ENCODE peak calls at places on chromosomes 1 and 21, in eight cellular contexts. T is sigmoid colon; E is psoas muscle; L is breast epithelium; N is uterus; P is CD8-positive, alpha-beta T cell; Y is PC-9; H is tibial artery. A is an unnamed sample.
A peak's percentile ranks its signal among the peaks of the same experiment; 100 is the strongest.

GRCh38 chr1:204598319-204598969 is 82.2 kb downstream of the MDM4 start:
- DNase-seq in T (no peak), E (no peak), L (no peak), N (no peak), P (no peak), Y (no peak), H (no peak), A (no peak)

GRCh38 chr1:225572422-225572821 is 80.5 kb downstream of the ENAH start:
- DNase-seq in T (no peak), E (no peak), L (no peak), N (no peak), P (no peak), Y (no peak), H (no peak), A (no peak)

GRCh38 chr1:230101556-230101955 is 34.5 kb downstream of the GALNT2 start:
- DNase-seq in T (no peak), E (no peak), L (no peak), N (no peak), P (no peak), Y (no peak), H (no peak), A (no peak)

GRCh38 chr1:173122958-173123852 is 72.5 kb upstream of the TNFSF18 start:
- DNase-seq in T (peak; percentile 93), E (peak; percentile 77), L (peak; percentile 62), N (peak; percentile 78), P (no peak), Y (peak; percentile 69), H (peak; percentile 78), A (peak; percentile 83)

GRCh38 chr1:219302697-219303096 is 129.0 kb downstream of the LYPLAL1 start:
- DNase-seq in T (no peak), E (no peak), L (no peak), N (no peak), P (no peak), Y (no peak), H (no peak), A (no peak)

GRCh38 chr1:193068013-193068412 is 8.6 kb downstream of the RO60 start:
- DNase-seq in T (no peak), E (no peak), L (no peak), N (no peak), P (no peak), Y (no peak), H (no peak), A (no peak)

GRCh38 chr1:227729881-227730629 is 5.0 kb downstream of the JMJD4 start:
- DNase-seq in T (no peak), E (no peak), L (no peak), N (peak; percentile 62), P (peak; percentile 35), Y (no peak), H (peak; percentile 15), A (peak; percentile 75)

GRCh38 chr1:59156526-59157196 is 140.2 kb upstream of the FGGY start:
- DNase-seq in T (no peak), E (no peak), L (no peak), N (no peak), P (no peak), Y (peak; percentile 35), H (no peak), A (no peak)

GRCh38 chr1:160522622-160523345 is at the start of gene SLAMF6:
- DNase-seq in T (no peak), E (no peak), L (no peak), N (no peak), P (peak; percentile 56), Y (no peak), H (no peak), A (no peak)

GRCh38 chr1:24294228-24294672 is 24.9 kb upstream of the GRHL3 start:
- DNase-seq in T (peak; percentile 90), E (no peak), L (no peak), N (peak; percentile 66), P (no peak), Y (peak; percentile 93), H (peak; percentile 75), A (peak; percentile 84)

GRCh38 chr21:17819878-17820232 is 699 bp upstream of the C21orf91 start:
- DNase-seq in T (no peak), E (no peak), L (no peak), N (no peak), P (no peak), Y (no peak), H (no peak), A (peak; percentile 13)

GRCh38 chr1:36172983-36173382 is 17.0 kb downstream of the MAP7D1 start:
- DNase-seq in T (no peak), E (no peak), L (no peak), N (no peak), P (no peak), Y (peak; percentile 71), H (no peak), A (peak; percentile 93)

GRCh38 chr1:156767879-156768608 is 709 bp downstream of the PRCC start:
- DNase-seq in T (peak; percentile 74), E (peak; percentile 73), L (no peak), N (no peak), P (peak; percentile 22), Y (no peak), H (no peak), A (no peak)

GRCh38 chr1:64645742-64646141 is 99.1 kb upstream of the RAVER2 start:
- DNase-seq in T (no peak), E (no peak), L (no peak), N (no peak), P (no peak), Y (no peak), H (no peak), A (no peak)

GRCh38 chr1:228081578-228082259 is 789 bp upstream of the ARF1 start:
- DNase-seq in T (no peak), E (peak; percentile 54), L (no peak), N (no peak), P (no peak), Y (peak; percentile 46), H (no peak), A (no peak)

GRCh38 chr1:214318956-214319355 is 38.0 kb downstream of the SMYD2 start:
- DNase-seq in T (no peak), E (no peak), L (no peak), N (no peak), P (no peak), Y (no peak), H (no peak), A (no peak)

DNA sequence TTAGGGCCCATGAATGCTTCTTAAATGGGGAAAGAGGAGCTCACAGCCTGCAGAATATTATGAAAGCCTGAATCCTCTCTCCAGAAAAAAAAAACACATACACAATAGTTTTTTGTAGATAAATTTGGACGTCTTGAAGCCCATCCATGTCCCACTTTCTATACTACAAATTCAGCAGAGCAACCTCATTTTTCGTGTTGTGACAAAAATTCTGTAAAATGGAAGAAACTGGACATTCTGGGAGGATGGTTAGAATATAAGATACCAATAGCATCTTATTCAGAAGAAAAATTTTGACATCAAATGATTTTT is 102.1 kb downstream of the ZNF281 start:
- DNase-seq in T (no peak), E (no peak), L (no peak), N (no peak), P (no peak), Y (no peak), H (no peak), A (no peak)
- TF ChIP-seq CTCF in T (peak; percentile 21), E (no peak), L (no peak), N (no peak), P (peak; percentile 46), Y (peak; percentile 39), H (no peak), A (peak; percentile 49)

DNA sequence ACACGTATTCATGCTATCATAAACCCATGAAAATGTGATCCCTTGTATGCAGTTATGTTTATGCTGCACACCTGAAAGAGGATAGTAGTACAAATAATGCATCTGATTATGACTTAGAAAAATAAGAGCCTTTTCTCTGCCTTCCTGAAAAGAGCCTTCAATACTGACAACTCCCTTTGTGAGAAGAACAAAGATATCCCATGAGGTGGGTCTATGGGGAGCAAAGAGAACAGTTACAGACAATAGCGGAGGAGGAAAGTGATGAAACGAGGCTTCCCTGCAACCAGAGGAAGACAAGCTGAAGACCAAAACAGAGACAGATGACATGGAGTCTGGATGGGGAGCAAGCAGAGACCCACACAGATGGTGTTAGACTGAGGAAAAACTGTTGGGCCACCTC is 598.3 kb upstream of the PLXNA2 start:
- DNase-seq in T (no peak), E (no peak), L (no peak), N (no peak), P (no peak), Y (no peak), H (no peak), A (no peak)
- H3K27ac ChIP-seq in T (no peak overlapping the region), E (no peak overlapping the region), L (no peak overlapping the region), N (no peak overlapping the region), P (no peak overlapping the region), Y (no peak overlapping the region), H (no peak overlapping the region), A (no peak overlapping the region)

GRCh38 chr1:15000030-15000429 is 153.5 kb upstream of the TMEM51 start:
- DNase-seq in T (no peak), E (no peak), L (no peak), N (no peak), P (no peak), Y (no peak), H (no peak), A (no peak)
- TF ChIP-seq CTCF in T (no peak), E (no peak), L (no peak), N (no peak), P (no peak), Y (no peak), H (no peak), A (no peak)

DNA sequence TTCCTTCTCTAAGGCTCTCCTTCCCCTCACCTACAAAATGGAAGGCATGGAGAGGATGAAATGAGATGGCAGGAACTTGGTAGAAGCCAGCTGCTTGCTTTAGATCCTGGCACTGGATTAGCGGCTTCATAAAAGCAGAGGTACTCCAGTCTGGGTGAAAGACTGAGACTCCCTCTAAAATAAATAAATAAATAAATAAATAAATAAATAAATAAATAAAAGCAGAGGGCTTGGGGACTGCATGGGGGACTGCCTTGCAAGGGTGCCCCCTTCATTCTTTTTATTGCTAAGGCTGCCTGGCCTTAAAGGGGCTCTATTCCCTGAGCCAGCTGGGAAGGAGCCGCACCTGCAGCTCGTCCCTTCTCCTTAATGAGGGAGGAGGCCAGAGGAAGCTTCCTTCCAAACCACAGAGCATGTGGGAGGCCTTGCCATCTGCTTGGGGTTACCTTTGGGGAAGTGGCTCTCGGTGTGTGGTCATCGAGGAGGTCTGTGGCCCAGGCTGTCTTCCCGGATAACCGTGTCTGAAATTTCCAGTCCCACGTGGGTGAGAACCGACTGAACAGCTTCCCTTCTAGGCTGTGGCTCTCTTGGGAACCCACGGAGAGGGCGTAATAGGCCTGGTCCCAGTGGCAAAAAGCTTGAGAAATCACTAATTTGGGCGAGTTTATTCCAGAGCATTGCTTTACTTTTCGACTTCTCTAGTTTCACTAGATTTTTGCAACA is 2.0 kb upstream of the ATP13A2 start:
- DNase-seq in T (peak; percentile 60), E (no peak), L (no peak), N (no peak), P (no peak), Y (no peak), H (no peak), A (no peak)
- H3K27ac ChIP-seq in T (no peak overlapping the region), E (no peak overlapping the region), L (peak overlapping the region; percentile 42), N (no peak overlapping the region), P (no peak overlapping the region), Y (no peak overlapping the region), H (no peak overlapping the region), A (peak overlapping the region; percentile 69)

A was measured in RWPE1.